ENCODE peak calls at places on chromosomes 11 and 22, in six cellular contexts. P, X, R, J, Z and H are unnamed samples. For H3K36me3 and H3K4me1, the result is how much of the 10 kb centered on the place peaks cover.

GRCh38 chr22:43867839-43868652 is 5.7 kb upstream of the SULT4A1 start:
- DNase-seq in J (peak), R (peak), X (no peak), P (no peak), Z (peak), H (peak)

GRCh38 chr11:11313426-11313825 is 39.6 kb downstream of the CSNK2A3 start:
- DNase-seq in R (no peak), Z (no peak), J (no peak), X (no peak), P (peak), H (no peak)

GRCh38 chr22:20957118-20957690 is 9.9 kb upstream of the AIFM3 start:
- DNase-seq in R (no peak), X (no peak), P (no peak), J (no peak), Z (peak), H (peak)

GRCh38 chr11:19185036-19185435 is 16.7 kb downstream of the CSRP3 start:
- DNase-seq in X (no peak), P (no peak), J (no peak), R (no peak), Z (no peak), H (no peak)

GRCh38 chr11:101567086-101567485 is 16.7 kb downstream of the TRPC6 start:
- DNase-seq in J (peak), X (no peak), Z (no peak), P (no peak), R (no peak), H (no peak)

GRCh38 chr11:61108847-61109585 is 6.7 kb downstream of the CD5 start:
- DNase-seq in X (no peak), J (no peak), R (no peak), P (no peak), Z (no peak), H (no peak)

GRCh38 chr22:46546466-46547178 is 9.2 kb upstream of the CELSR1 start:
- DNase-seq in R (no peak), P (no peak), J (no peak), X (no peak), Z (no peak), H (peak)

GRCh38 chr22:24230911-24231656 is 13.8 kb downstream of the GGT5 start:
- DNase-seq in R (no peak), J (peak), X (peak), Z (peak), P (no peak), H (no peak)

GRCh38 chr11:114678125-114679036 is at the start of gene NXPE2:
- DNase-seq in Z (peak), P (no peak), J (no peak), R (no peak), X (no peak), H (no peak)

GRCh38 chr22:48489551-48490512 is 1337.8 kb downstream of the BRD1 start:
- DNase-seq in Z (no peak), P (no peak), J (no peak), X (no peak), R (no peak), H (peak)

GRCh38 chr11:106344392-106344791 is 266.9 kb downstream of the AASDHPPT start:
- DNase-seq in Z (no peak), R (no peak), P (no peak), X (no peak), J (no peak), H (no peak)

GRCh38 chr11:65997286-65997685 is 4.7 kb downstream of the EIF1AD start:
- DNase-seq in Z (no peak), R (no peak), J (no peak), X (no peak), P (no peak), H (no peak)

GRCh38 chr11:64868904-64869570 is 9.4 kb downstream of the EHD1 start:
- DNase-seq in R (no peak), J (peak), Z (no peak), X (no peak), P (no peak), H (no peak)

GRCh38 chr22:39956932-39957664 is 3.1 kb upstream of the TMA7B start:
- DNase-seq in R (no peak), X (no peak), P (no peak), Z (no peak), J (peak), H (no peak)

GRCh38 chr11:111379500-111380136 is 543 bp upstream of the POU2AF1 start:
- DNase-seq in R (no peak), X (peak), J (peak), Z (no peak), P (no peak), H (no peak)

GRCh38 chr11:93236741-93237675 is 39.2 kb upstream of the SLC36A4 start:
- DNase-seq in Z (peak), R (peak), P (peak), J (peak), X (no peak), H (peak)

GRCh38 chr11:116310215-116310614 is 462.6 kb downstream of the BUD13 start:
- DNase-seq in P (no peak), J (no peak), R (no peak), Z (no peak), X (no peak), H (no peak)

GRCh38 chr11:9852465-9852864 is 188.6 kb downstream of the SWAP70 start:
- DNase-seq in R (no peak), X (no peak), J (no peak), P (no peak), Z (no peak), H (no peak)

GRCh38 chr11:130212431-130212961 is 52.9 kb downstream of the ST14 start:
- DNase-seq in X (peak), Z (peak), J (no peak), P (no peak), R (no peak), H (peak)

GRCh38 chr11:793556-793955 is 3.7 kb upstream of the CEND1 start:
- DNase-seq in X (no peak), R (no peak), J (no peak), Z (no peak), P (no peak), H (no peak)

GRCh38 chr11:5291207-5291838 is 10.4 kb downstream of the OR51B4 start:
- DNase-seq in J (peak), X (no peak), R (no peak), P (peak), Z (no peak), H (no peak)

GRCh38 chr11:15609445-15609844 is 494.7 kb downstream of the INSC start:
- DNase-seq in X (no peak), Z (no peak), P (no peak), J (no peak), R (no peak), H (no peak)

GRCh38 chr11:125591659-125592304 is 870 bp upstream of the STT3A start:
- DNase-seq in J (peak), R (peak), X (peak), Z (peak), P (peak), H (peak)

GRCh38 chr22:39567135-39567946 is 3.2 kb upstream of the CACNA1I start:
- DNase-seq in X (peak), R (no peak), J (peak), P (no peak), Z (no peak), H (no peak)

GRCh38 chr11:18322818-18323570 is 627 bp downstream of the GTF2H1 start:
- DNase-seq in Z (peak), P (no peak), J (no peak), X (no peak), R (no peak), H (no peak)

GRCh38 chr22:17205432-17205831 is 13.8 kb downstream of the ADA2 start:
- DNase-seq in X (no peak), R (no peak), Z (no peak), J (peak), P (no peak), H (no peak)

GRCh38 chr11:14075118-14075601 is 112.6 kb downstream of the SPON1 start:
- DNase-seq in R (no peak), Z (no peak), P (no peak), X (peak), J (no peak), H (no peak)

GRCh38 chr11:128776434-128777284 is 82.8 kb downstream of the FLI1 start:
- DNase-seq in Z (peak), J (peak), R (peak), X (no peak), P (no peak), H (peak)

DNA sequence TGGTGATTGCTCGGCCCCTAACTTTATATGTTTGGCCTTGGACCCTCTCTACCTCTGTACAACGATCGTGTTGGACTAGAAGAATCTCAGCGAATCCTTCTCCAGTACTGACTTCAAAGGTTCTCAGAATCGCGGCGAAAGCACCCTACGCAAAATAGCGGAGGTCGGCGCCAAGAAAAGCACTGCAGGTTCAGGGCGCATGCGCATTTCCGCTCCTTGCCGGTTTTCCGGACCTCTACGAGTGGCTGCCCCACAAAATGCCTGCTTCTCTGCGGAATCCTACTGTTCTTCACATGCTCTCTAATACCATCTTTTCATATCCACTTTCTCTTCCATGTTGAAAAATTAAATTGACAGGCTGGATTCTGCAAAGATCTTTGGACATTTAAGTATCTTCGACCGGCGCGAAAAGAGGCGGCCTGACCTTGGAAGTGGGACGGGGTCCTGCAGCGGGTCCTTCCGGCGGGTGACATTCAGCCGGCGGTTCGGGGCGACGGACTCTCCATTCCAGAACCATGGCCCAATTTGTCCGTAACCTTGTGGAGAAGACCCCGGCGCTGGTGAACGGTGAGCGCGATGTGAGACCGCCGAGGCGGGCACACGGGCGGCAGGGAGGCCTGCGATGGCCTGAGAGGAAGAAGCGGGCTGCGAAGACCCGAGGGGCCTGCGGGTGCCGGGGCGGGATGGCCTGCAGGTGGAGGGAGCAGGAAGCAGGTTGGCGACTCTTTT is at the start of gene ATP5MG:
- DNase-seq in X (peak), J (peak), P (peak), Z (peak), R (peak), H (peak)
- H3K36me3 ChIP-seq in X (under half), J (half or more), P (under half), Z (under half), R (under half), H (under half)

DNA sequence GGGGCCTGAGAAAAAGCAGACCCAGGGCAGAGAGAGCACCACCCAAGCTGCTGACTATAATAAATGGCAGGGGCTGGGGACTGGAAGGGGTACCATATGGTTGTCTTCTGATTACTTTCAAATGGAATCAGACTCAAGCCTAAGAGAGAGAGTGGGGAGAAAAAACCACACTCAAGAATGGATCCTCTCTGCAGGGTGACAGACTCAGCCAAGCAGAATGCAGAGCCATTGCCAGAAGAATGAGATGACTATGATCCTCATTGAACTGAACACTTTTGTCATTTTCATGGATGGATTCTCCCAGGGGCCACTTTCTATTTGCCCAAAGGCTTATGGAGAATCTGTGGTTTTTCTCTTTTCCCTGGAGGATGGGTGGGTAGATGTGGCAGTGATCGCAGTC is 8.7 kb downstream of the UBASH3B start:
- DNase-seq in J (no peak), R (no peak), P (no peak), X (no peak), Z (no peak), H (no peak)
- H3K4me1 ChIP-seq in J (half or more), R (under half), P (under half), X (under half), Z (under half), H (under half)

GRCh38 chr22:49754674-49755590 is 72.7 kb downstream of the BRD1 start:
- DNase-seq in R (no peak), Z (no peak), X (no peak), P (no peak), J (no peak), H (no peak)

GRCh38 chr22:49752598-49753091 is 75.0 kb downstream of the BRD1 start:
- DNase-seq in Z (no peak), J (no peak), R (no peak), P (no peak), X (no peak), H (no peak)

GRCh38 chr22:49753961-49754673 is 73.6 kb downstream of the BRD1 start:
- DNase-seq in Z (no peak), J (no peak), X (no peak), R (no peak), P (no peak), H (no peak)

GRCh38 chr22:49751968-49752597 is 75.6 kb downstream of the BRD1 start:
- DNase-seq in P (no peak), Z (no peak), J (no peak), R (no peak), X (no peak), H (no peak)

DNA sequence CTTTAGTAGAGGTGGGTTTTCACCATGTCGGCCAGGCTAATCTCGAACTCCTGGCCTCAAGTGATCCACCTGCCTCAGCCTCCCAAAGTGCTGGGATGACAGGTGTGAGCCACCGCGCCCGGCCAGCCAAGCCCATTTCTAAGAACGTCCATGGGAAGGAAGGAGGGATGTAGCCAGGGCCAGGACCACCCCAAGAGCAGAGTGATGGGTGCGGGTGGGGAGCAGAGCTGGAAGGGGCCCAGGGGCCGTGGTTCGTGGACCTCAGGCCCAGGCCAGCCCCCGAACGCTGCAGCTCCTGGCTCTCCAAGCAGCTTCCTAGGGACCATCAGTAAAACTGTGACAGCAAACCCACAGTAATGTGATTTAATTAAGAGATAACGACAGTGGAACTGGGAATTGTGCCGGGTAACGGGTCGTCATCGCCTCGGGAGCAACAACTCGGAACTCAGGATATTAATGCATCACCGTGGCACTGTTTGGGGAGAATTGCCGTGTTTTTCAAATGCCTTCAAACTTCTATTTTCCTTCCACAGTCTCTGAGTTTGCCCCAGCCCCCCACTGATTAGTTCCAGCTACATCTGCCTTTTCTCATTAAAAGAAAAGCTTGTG is 74.3 kb downstream of the BRD1 start:
- DNase-seq in J (no peak), X (no peak), Z (no peak), R (no peak), P (no peak), H (no peak)
- H3K4me3 ChIP-seq in J (no peak), X (no peak), Z (no peak), R (no peak), P (no peak), H (no peak)

GRCh38 chr11:69603163-69603836 is 37.7 kb upstream of the CCND1 start:
- DNase-seq in X (no peak), R (no peak), P (no peak), J (no peak), Z (no peak), H (no peak)

GRCh38 chr11:69595805-69596665 is 44.9 kb upstream of the CCND1 start:
- DNase-seq in R (no peak), P (no peak), X (no peak), J (no peak), Z (no peak), H (no peak)

GRCh38 chr11:69601346-69601975 is 39.5 kb upstream of the CCND1 start:
- DNase-seq in P (peak), Z (peak), R (no peak), X (no peak), J (no peak), H (peak)

GRCh38 chr11:69598147-69598546 is 42.8 kb upstream of the CCND1 start:
- DNase-seq in X (no peak), J (peak), P (no peak), Z (peak), R (peak), H (peak)

DNA sequence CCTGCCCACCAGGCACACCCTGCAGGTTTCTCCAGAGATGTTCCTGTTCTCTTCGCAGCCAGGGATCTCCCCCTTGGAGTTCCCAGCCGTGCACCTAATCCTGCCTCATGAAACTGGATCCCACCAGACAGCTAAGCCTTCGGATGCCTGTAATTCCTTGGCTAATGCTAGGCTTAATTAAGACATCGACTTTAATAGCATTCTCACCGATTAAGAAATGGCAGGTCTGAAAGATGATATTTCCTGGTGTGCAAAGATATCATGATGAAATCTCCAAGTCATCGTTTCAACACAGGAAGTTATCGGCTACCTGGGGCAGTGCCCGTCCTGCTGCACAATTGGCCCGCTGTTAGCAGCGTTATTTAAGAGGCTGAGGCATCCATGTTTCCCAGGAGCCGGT is 41.5 kb upstream of the CCND1 start:
- DNase-seq in J (no peak), Z (no peak), P (no peak), X (no peak), R (no peak), H (no peak)
- H3K36me3 ChIP-seq in J (under half), Z (under half), P (under half), X (under half), R (under half), H (under half)

DNA sequence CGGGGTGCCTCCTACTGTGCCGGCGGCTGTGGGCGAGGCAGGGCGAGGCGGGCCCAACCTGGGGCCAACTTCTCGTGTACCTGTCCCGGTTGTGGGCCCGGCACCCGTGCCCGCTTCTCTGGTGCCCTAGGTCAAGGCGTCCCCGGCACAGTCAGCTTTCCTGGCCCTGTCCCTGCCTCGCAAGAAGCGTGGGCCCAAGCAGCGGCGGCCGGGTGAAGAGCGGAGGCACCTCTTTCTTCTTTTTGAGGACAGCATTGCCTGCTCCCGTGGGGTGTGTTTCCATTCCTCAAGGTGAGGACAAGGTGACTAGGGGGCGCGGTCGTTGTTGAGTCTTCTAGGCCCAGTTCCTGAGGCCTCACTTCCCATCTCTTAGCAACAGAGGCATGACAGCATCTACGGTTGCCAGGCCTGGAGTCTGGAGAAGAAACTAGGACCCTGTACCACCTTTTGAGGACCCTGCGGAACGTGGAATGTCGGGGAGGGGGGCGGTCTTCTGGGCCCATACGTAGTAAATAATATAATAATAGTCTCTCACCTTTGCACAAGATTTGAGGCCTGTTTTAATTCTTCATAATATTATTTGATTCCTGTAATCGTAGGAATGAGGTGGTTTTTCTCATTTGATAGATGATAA is 418 bp downstream of the ACO2 start:
- DNase-seq in Z (peak), J (peak), P (no peak), X (peak), R (peak), H (no peak)
- H3K4me1 ChIP-seq in Z (under half), J (under half), P (half or more), X (under half), R (under half), H (under half)

GRCh38 chr11:7439921-7440320 is 45.4 kb upstream of the OLFML1 start:
- DNase-seq in R (no peak), X (no peak), P (no peak), Z (no peak), J (no peak), H (no peak)

GRCh38 chr11:7449196-7449840 is 36.0 kb upstream of the OLFML1 start:
- DNase-seq in J (no peak), R (no peak), X (no peak), P (no peak), Z (peak), H (no peak)

GRCh38 chr11:7442588-7443215 is 42.6 kb upstream of the OLFML1 start:
- DNase-seq in P (peak), J (peak), R (peak), Z (peak), X (peak), H (peak)

GRCh38 chr11:7448126-7448525 is 37.2 kb upstream of the OLFML1 start:
- DNase-seq in Z (no peak), R (no peak), P (no peak), J (no peak), X (no peak), H (no peak)

GRCh38 chr11:7444582-7444981 is 40.7 kb upstream of the OLFML1 start:
- DNase-seq in P (no peak), X (no peak), J (no peak), R (no peak), Z (no peak), H (no peak)
- H3K4me3 ChIP-seq in P (no peak), X (no peak), J (no peak), R (no peak), Z (no peak), H (no peak)